ENCODE peak calls at places on chromosomes 16 and 17, in four cellular contexts. U is HepG2, M is K562, O is GM12878. L is an unnamed sample.

GRCh38 chr17:17840751-17841591 is 4.2 kb upstream of the SREBF1 start:
- DNase-seq in U (peak; percentile 35), M (no peak), O (no peak), L (no peak)

GRCh38 chr17:43524945-43525575 is 21.1 kb downstream of the ETV4 start:
- DNase-seq in U (no peak), M (no peak), O (no peak), L (no peak)

GRCh38 chr16:8489580-8489979 is 100.7 kb downstream of the TMEM114 start:
- DNase-seq in U (no peak), M (no peak), O (no peak), L (no peak)

GRCh38 chr17:40317345-40317873 is 8.4 kb downstream of the RARA start:
- DNase-seq in U (peak; percentile 64), M (peak; percentile 68), O (no peak), L (peak; percentile 78)

GRCh38 chr16:67158637-67159600 is 790 bp downstream of the TRADD start:
- DNase-seq in U (peak; percentile 48), M (peak; percentile 56), O (peak; percentile 71), L (peak; percentile 48)

GRCh38 chr17:41334385-41334784 is 16.2 kb downstream of the KRT33A start:
- DNase-seq in U (no peak), M (no peak), O (peak; percentile 7), L (no peak)

GRCh38 chr16:59259074-59259963 is 525.2 kb upstream of the GOT2 start:
- DNase-seq in U (no peak), M (no peak), O (no peak), L (no peak)

GRCh38 chr16:88103581-88104188 is 152.5 kb downstream of the BANP start:
- DNase-seq in U (no peak), M (no peak), O (no peak), L (no peak)

GRCh38 chr16:80366023-80366422 is 174.8 kb upstream of the DYNLRB2 start:
- DNase-seq in U (no peak), M (no peak), O (no peak), L (no peak)

GRCh38 chr17:74452841-74453661 is 13.4 kb upstream of the CD300A start:
- DNase-seq in U (no peak), M (no peak), O (no peak), L (peak; percentile 36)
- TF ChIP-seq NR2C2 in U (peak; percentile 6), M (no peak), O (no peak), L (no peak)

GRCh38 chr17:74458835-74459234 is 7.6 kb upstream of the CD300A start:
- DNase-seq in U (no peak), M (no peak), O (no peak), L (no peak)

GRCh38 chr17:74455025-74455585 is 11.3 kb upstream of the CD300A start:
- DNase-seq in U (no peak), M (no peak), O (no peak), L (no peak)

GRCh38 chr17:74459622-74460021 is 6.8 kb upstream of the CD300A start:
- DNase-seq in U (no peak), M (no peak), O (no peak), L (no peak)

GRCh38 chr17:74457820-74458166 is 8.6 kb upstream of the CD300A start:
- DNase-seq in U (no peak), M (no peak), O (no peak), L (no peak)

GRCh38 chr17:74457146-74457819 is 9.2 kb upstream of the CD300A start:
- DNase-seq in U (peak; percentile 71), M (peak; percentile 69), O (no peak), L (peak; percentile 86)
- TF ChIP-seq ESRRA in U (no peak), M (no peak), O (no peak), L (no peak)

GRCh38 chr17:79451167-79451566 is 159.7 kb downstream of the RBFOX3 start:
- DNase-seq in U (no peak), M (no peak), O (no peak), L (no peak)
- TF ChIP-seq NR2C2 in U (no peak), M (no peak), O (no peak), L (no peak)

GRCh38 chr16:82991435-82991834 is 364.7 kb downstream of the CDH13 start:
- DNase-seq in U (no peak), M (no peak), O (no peak), L (no peak)

GRCh38 chr16:82992826-82993225 is 366.1 kb downstream of the CDH13 start:
- DNase-seq in U (no peak), M (no peak), O (no peak), L (no peak)

GRCh38 chr16:82991941-82992675 is 365.3 kb downstream of the CDH13 start:
- DNase-seq in U (no peak), M (no peak), O (no peak), L (no peak)

GRCh38 chr16:82987767-82988166 is 361.0 kb downstream of the CDH13 start:
- DNase-seq in U (no peak), M (no peak), O (no peak), L (no peak)

DNA sequence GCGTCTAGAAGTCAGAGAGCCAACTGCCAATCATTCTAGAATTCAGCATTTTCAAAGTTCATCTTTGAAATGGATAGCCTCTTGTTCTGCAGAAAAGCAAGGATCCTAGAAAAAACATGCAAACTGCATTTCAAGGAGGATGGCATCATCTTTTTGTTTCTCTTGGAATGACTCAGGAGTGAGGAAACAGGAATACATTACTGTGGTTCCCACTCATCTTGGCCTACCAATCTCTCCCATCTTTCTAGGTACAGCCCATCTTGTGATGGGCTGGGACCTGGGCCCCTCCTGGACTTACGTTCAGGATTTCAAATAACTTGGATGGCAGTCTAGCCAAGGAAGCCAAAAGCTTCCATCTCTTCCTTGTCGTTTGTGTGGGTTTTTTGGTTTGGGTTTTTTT is 363.4 kb downstream of the CDH13 start:
- DNase-seq in U (no peak), M (no peak), O (no peak), L (no peak)
- TF ChIP-seq ESRRA in U (no peak), M (no peak), O (no peak), L (no peak)

GRCh38 chr17:72950236-72950931 is 142.1 kb downstream of the SLC39A11 start:
- DNase-seq in U (no peak), M (no peak), O (no peak), L (no peak)
- TF ChIP-seq NR2C2 in U (no peak), M (no peak), O (no peak), L (no peak)

GRCh38 chr16:55257971-55258613 is 65.9 kb upstream of the IRX6 start:
- DNase-seq in U (peak; percentile 41), M (peak; percentile 78), O (no peak), L (peak; percentile 84)
- TF ChIP-seq ESRRA in U (no peak), M (no peak), O (no peak), L (no peak)

GRCh38 chr17:2054740-2055493 is at the start of gene HIC1:
- DNase-seq in U (peak; percentile 24), M (peak; percentile 51), O (no peak), L (peak; percentile 80)

GRCh38 chr17:2053380-2054261 is 1.3 kb upstream of the HIC1 start:
- DNase-seq in U (peak; percentile 49), M (peak; percentile 47), O (no peak), L (peak; percentile 83)

GRCh38 chr17:2056221-2057129 is 1.6 kb downstream of the HIC1 start:
- DNase-seq in U (no peak), M (no peak), O (no peak), L (peak; percentile 49)

GRCh38 chr17:2055494-2056220 is 754 bp downstream of the HIC1 start:
- DNase-seq in U (no peak), M (no peak), O (no peak), L (no peak)

GRCh38 chr17:2054262-2054739 is 602 bp upstream of the HIC1 start:
- DNase-seq in U (no peak), M (no peak), O (no peak), L (no peak)
- TF ChIP-seq NR2C2 in U (no peak), M (no peak), O (no peak), L (no peak)